ENCODE peak calls at places on chromosome 11, in five cellular contexts. One of them, this sample, is unnamed.

GRCh38 chr11:130216221-130216550 is 56.6 kb downstream of the ST14 start:
- DNase-seq in Peyer's patch: no peak
- DNase-seq in foreskin keratinocyte: no peak
- DNase-seq in lung: peak; percentile 25
- DNase-seq in tibial artery: no peak
- DNase-seq in this sample: no peak

GRCh38 chr11:8222820-8223512 is 40.7 kb downstream of the LMO1 start:
- DNase-seq in Peyer's patch: no peak
- DNase-seq in foreskin keratinocyte: no peak
- DNase-seq in lung: no peak
- DNase-seq in tibial artery: no peak
- DNase-seq in this sample: no peak

GRCh38 chr11:86152901-86153300 is 84.0 kb upstream of the PICALM start:
- DNase-seq in Peyer's patch: no peak
- DNase-seq in foreskin keratinocyte: no peak
- DNase-seq in lung: no peak
- DNase-seq in tibial artery: no peak
- DNase-seq in this sample: no peak

GRCh38 chr11:59779487-59779886 is 24.3 kb downstream of the STX3 start:
- DNase-seq in Peyer's patch: no peak
- DNase-seq in foreskin keratinocyte: no peak
- DNase-seq in lung: no peak
- DNase-seq in tibial artery: no peak
- DNase-seq in this sample: no peak

GRCh38 chr11:16813141-16813540 is 74.7 kb downstream of the C11orf58 start:
- DNase-seq in Peyer's patch: no peak
- DNase-seq in foreskin keratinocyte: no peak
- DNase-seq in lung: no peak
- DNase-seq in tibial artery: no peak
- DNase-seq in this sample: no peak

GRCh38 chr11:94938399-94939055 is 34.8 kb downstream of the CWC15 start:
- DNase-seq in Peyer's patch: peak; percentile 54
- DNase-seq in foreskin keratinocyte: no peak
- DNase-seq in lung: no peak
- DNase-seq in tibial artery: peak; percentile 60
- DNase-seq in this sample: no peak

GRCh38 chr11:83998921-83999320 is 712.8 kb upstream of the CCDC90B start:
- DNase-seq in Peyer's patch: no peak
- DNase-seq in foreskin keratinocyte: no peak
- DNase-seq in lung: no peak
- DNase-seq in tibial artery: no peak
- DNase-seq in this sample: no peak

GRCh38 chr11:17129003-17129402 is 51.5 kb upstream of the RPS13 start:
- DNase-seq in Peyer's patch: no peak
- DNase-seq in foreskin keratinocyte: peak; percentile 19
- DNase-seq in lung: no peak
- DNase-seq in tibial artery: no peak
- DNase-seq in this sample: no peak

GRCh38 chr11:196786-197731 is 4.2 kb downstream of the SCGB1C1 start:
- DNase-seq in Peyer's patch: peak; percentile 37
- DNase-seq in foreskin keratinocyte: no peak
- DNase-seq in lung: peak; percentile 27
- DNase-seq in tibial artery: peak; percentile 18
- DNase-seq in this sample: no peak

GRCh38 chr11:10573556-10573955 is 5.1 kb upstream of the LYVE1 start:
- DNase-seq in Peyer's patch: no peak
- DNase-seq in foreskin keratinocyte: no peak
- DNase-seq in lung: no peak
- DNase-seq in tibial artery: no peak
- DNase-seq in this sample: no peak

GRCh38 chr11:26276798-26277424 is 55.0 kb upstream of the ANO3 start:
- DNase-seq in Peyer's patch: peak; percentile 82
- DNase-seq in foreskin keratinocyte: peak; percentile 46
- DNase-seq in lung: peak; percentile 41
- DNase-seq in tibial artery: peak; percentile 34
- DNase-seq in this sample: no peak

GRCh38 chr11:47257518-47258316 is at the start of gene NR1H3:
- DNase-seq in Peyer's patch: peak; percentile 86
- DNase-seq in foreskin keratinocyte: no peak
- DNase-seq in lung: peak; percentile 84
- DNase-seq in tibial artery: peak; percentile 81
- DNase-seq in this sample: no peak

GRCh38 chr11:17736921-17737817 is 2.6 kb downstream of the KCNC1 start:
- DNase-seq in Peyer's patch: peak; percentile 28
- DNase-seq in foreskin keratinocyte: no peak
- DNase-seq in lung: no peak
- DNase-seq in tibial artery: no peak
- DNase-seq in this sample: no peak

GRCh38 chr11:63838150-63838681 is 694 bp upstream of the MARK2 start:
- DNase-seq in Peyer's patch: peak; percentile 65
- DNase-seq in foreskin keratinocyte: no peak
- DNase-seq in lung: no peak
- DNase-seq in tibial artery: no peak
- DNase-seq in this sample: no peak

GRCh38 chr11:64655901-64656601 is 65.0 kb downstream of the SLC22A12 start:
- DNase-seq in Peyer's patch: no peak
- DNase-seq in foreskin keratinocyte: no peak
- DNase-seq in lung: no peak
- DNase-seq in tibial artery: no peak
- DNase-seq in this sample: no peak

GRCh38 chr11:132962026-132962425 is 570.3 kb downstream of the OPCML start:
- DNase-seq in Peyer's patch: no peak
- DNase-seq in foreskin keratinocyte: no peak
- DNase-seq in lung: no peak
- DNase-seq in tibial artery: no peak
- DNase-seq in this sample: no peak

GRCh38 chr11:99548264-99548663 is 527.5 kb downstream of the CNTN5 start:
- DNase-seq in Peyer's patch: no peak
- DNase-seq in foreskin keratinocyte: no peak
- DNase-seq in lung: no peak
- DNase-seq in tibial artery: no peak
- DNase-seq in this sample: no peak
- H3K27me3 ChIP-seq in Peyer's patch: no peaks in the 10 kb centered on the region
- H3K27me3 ChIP-seq in foreskin keratinocyte: no peaks in the 10 kb centered on the region
- H3K27me3 ChIP-seq in lung: no peaks in the 10 kb centered on the region
- H3K27me3 ChIP-seq in tibial artery: no peaks in the 10 kb centered on the region
- H3K27me3 ChIP-seq in this sample: no peaks in the 10 kb centered on the region

DNA sequence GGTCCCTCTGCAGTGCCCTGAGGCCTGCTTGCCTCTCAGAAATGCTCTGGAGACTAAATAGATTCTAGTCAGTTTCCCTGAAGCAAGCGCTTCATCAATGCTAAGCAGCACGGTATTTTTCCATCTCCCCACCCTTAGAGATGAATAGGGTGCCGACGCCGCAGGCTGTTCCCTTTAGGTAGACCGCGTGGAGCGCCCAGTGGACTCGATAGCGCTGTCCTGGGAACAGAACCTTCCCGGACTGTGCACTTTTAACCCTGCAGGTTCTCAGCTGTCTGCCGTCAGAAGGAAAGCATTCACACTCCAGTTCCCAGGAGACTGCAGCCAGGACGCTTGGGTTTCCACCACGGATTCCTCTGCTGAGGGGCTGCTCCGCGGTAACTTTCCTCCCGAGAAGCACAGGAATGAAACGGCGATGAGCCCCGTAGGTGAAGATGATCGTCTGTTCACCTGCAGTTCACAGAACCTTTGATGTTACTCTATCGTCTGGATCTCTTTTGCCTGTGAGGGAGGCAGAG is 9.1 kb upstream of the KCNJ1 start:
- DNase-seq in Peyer's patch: peak; percentile 29
- DNase-seq in foreskin keratinocyte: no peak
- DNase-seq in lung: no peak
- DNase-seq in tibial artery: no peak
- DNase-seq in this sample: no peak
- H3K27me3 ChIP-seq in Peyer's patch: no peaks in the 10 kb centered on the region
- H3K27me3 ChIP-seq in foreskin keratinocyte: peaks cover 6% of the 10 kb centered on the region
- H3K27me3 ChIP-seq in lung: no peaks in the 10 kb centered on the region
- H3K27me3 ChIP-seq in tibial artery: peaks cover 23% of the 10 kb centered on the region
- H3K27me3 ChIP-seq in this sample: peaks cover 2% of the 10 kb centered on the region

GRCh38 chr11:114163231-114163631 is 103.7 kb downstream of the ZBTB16 start:
- DNase-seq in Peyer's patch: no peak
- DNase-seq in foreskin keratinocyte: peak; percentile 77
- DNase-seq in lung: no peak
- DNase-seq in tibial artery: no peak
- DNase-seq in this sample: no peak

GRCh38 chr11:114162719-114163123 is 103.2 kb downstream of the ZBTB16 start:
- DNase-seq in Peyer's patch: peak; percentile 92
- DNase-seq in foreskin keratinocyte: peak; percentile 96
- DNase-seq in lung: peak; percentile 92
- DNase-seq in tibial artery: peak; percentile 95
- DNase-seq in this sample: no peak

GRCh38 chr11:114165326-114166230 is 106.1 kb downstream of the ZBTB16 start:
- DNase-seq in Peyer's patch: no peak
- DNase-seq in foreskin keratinocyte: no peak
- DNase-seq in lung: no peak
- DNase-seq in tibial artery: no peak
- DNase-seq in this sample: no peak

GRCh38 chr11:114164546-114164945 is 105.0 kb downstream of the ZBTB16 start:
- DNase-seq in Peyer's patch: no peak
- DNase-seq in foreskin keratinocyte: no peak
- DNase-seq in lung: no peak
- DNase-seq in tibial artery: no peak
- DNase-seq in this sample: no peak

GRCh38 chr11:114163830-114164401 is 104.4 kb downstream of the ZBTB16 start:
- DNase-seq in Peyer's patch: no peak
- DNase-seq in foreskin keratinocyte: peak; percentile 49
- DNase-seq in lung: no peak
- DNase-seq in tibial artery: peak; percentile 82
- DNase-seq in this sample: no peak
- H3K27me3 ChIP-seq in Peyer's patch: no peaks in the 10 kb centered on the region
- H3K27me3 ChIP-seq in foreskin keratinocyte: peaks cover 20% of the 10 kb centered on the region
- H3K27me3 ChIP-seq in lung: no peaks in the 10 kb centered on the region
- H3K27me3 ChIP-seq in tibial artery: no peaks in the 10 kb centered on the region
- H3K27me3 ChIP-seq in this sample: no peaks in the 10 kb centered on the region

DNA sequence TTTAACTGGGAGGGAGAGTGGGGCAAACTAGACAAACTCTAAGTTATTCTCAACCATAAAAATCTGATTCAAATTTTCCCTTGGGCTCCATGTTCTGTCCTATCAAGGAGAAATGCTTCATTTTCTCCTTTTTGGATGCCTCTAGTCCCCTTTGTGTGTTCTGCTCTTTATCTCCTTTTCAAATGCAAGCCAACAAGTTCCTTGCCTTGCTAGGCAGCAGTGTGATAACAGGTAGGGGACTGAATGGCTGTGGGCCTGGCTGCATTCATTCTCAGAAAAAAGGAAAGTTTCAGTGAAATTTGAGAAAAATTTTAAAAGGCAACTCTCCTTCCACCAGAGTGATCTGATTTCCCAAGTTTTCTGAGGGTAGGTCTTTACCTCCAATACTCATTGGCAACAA is 26.9 kb upstream of the MMP8 start:
- DNase-seq in Peyer's patch: no peak
- DNase-seq in foreskin keratinocyte: no peak
- DNase-seq in lung: no peak
- DNase-seq in tibial artery: no peak
- DNase-seq in this sample: no peak
- H3K27me3 ChIP-seq in Peyer's patch: no peaks in the 10 kb centered on the region
- H3K27me3 ChIP-seq in foreskin keratinocyte: no peaks in the 10 kb centered on the region
- H3K27me3 ChIP-seq in lung: no peaks in the 10 kb centered on the region
- H3K27me3 ChIP-seq in tibial artery: no peaks in the 10 kb centered on the region
- H3K27me3 ChIP-seq in this sample: no peaks in the 10 kb centered on the region

GRCh38 chr11:45687836-45688235 is 22.4 kb upstream of the CHST1 start:
- DNase-seq in Peyer's patch: no peak
- DNase-seq in foreskin keratinocyte: no peak
- DNase-seq in lung: no peak
- DNase-seq in tibial artery: no peak
- DNase-seq in this sample: no peak
- H3K27me3 ChIP-seq in Peyer's patch: no peaks in the 10 kb centered on the region
- H3K27me3 ChIP-seq in foreskin keratinocyte: peaks cover 45% of the 10 kb centered on the region
- H3K27me3 ChIP-seq in lung: no peaks in the 10 kb centered on the region
- H3K27me3 ChIP-seq in tibial artery: peaks cover 9% of the 10 kb centered on the region
- H3K27me3 ChIP-seq in this sample: no peaks in the 10 kb centered on the region

DNA sequence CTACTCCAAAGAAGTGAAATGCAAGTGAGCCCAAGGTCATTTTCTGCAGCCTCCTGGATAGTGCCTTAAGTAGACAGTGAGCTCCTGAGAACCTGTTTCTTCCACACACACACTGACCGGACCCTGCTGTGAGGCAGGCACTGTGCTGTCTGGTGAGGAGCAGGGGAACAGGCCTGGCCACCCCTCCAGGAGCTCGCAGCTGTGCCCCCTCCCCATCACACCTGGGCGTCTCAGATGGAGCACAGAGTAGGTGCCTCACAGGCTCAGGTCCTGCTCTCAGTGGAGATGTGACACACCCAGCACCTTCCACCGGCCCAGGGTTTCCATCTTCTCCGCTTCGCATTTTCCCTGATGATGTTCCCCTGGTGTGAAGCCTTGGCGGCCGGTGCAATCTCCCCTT is 174.9 kb downstream of the ST3GAL4 start:
- DNase-seq in Peyer's patch: no peak
- DNase-seq in foreskin keratinocyte: no peak
- DNase-seq in lung: no peak
- DNase-seq in tibial artery: no peak
- DNase-seq in this sample: no peak
- H3K27me3 ChIP-seq in Peyer's patch: no peaks in the 10 kb centered on the region
- H3K27me3 ChIP-seq in foreskin keratinocyte: no peaks in the 10 kb centered on the region
- H3K27me3 ChIP-seq in lung: no peaks in the 10 kb centered on the region
- H3K27me3 ChIP-seq in tibial artery: peaks cover 36% of the 10 kb centered on the region
- H3K27me3 ChIP-seq in this sample: peaks cover 1% of the 10 kb centered on the region

DNA sequence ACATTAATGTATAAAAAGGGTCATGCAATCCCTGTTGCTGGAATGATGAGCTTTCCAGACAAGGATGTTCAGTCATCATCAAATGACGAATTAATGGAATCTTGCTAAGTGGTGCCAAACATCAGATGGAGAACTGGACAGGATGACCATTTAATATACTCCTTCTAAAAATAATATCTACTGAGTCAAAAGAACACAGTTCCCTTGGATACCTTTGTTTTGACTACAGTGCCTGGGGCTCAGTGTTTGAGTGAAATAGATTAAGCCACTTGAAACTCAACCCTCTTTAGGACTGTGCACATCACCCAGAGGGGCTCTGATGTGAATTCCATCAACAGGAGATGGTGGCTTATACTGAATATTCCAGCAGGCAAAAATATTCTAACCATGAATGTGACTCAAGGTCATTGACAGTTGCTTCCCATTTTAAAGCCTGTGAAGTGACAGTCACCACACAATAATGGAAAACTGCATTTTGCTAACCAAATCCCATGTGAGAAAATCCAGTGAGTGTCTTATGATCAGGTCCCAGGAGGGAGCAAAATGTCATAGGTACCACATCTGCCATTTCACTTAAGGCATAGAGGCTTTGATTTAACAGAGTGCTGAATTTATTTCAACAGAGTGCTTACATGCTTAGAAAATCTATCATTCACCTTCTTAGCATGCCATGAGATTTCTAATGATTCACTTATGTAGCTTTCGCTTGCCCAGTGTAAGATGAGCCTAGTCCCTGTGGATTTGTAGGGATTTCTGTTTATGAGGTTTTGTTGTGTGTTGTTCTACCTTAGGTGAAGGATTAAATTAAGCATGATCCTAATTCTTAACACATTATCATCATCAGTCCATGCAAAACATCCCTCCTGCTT is 41.3 kb upstream of the SLN start:
- DNase-seq in Peyer's patch: no peak
- DNase-seq in foreskin keratinocyte: no peak
- DNase-seq in lung: no peak
- DNase-seq in tibial artery: no peak
- DNase-seq in this sample: no peak
- H3K27me3 ChIP-seq in Peyer's patch: no peaks in the 10 kb centered on the region
- H3K27me3 ChIP-seq in foreskin keratinocyte: peaks cover 16% of the 10 kb centered on the region
- H3K27me3 ChIP-seq in lung: no peaks in the 10 kb centered on the region
- H3K27me3 ChIP-seq in tibial artery: no peaks in the 10 kb centered on the region
- H3K27me3 ChIP-seq in this sample: no peaks in the 10 kb centered on the region